ENCODE peak calls at places on chromosomes 11 and 22, in eight cellular contexts. B is neural progenitor cell, K is K562, J is astrocyte of the cerebellum, H is progenitor cell of endocrine pancreas, P is foreskin fibroblast, Q is colonic mucosa, S is testis. L is an unnamed sample.

GRCh38 chr11:128405693-128406364 is 181.5 kb downstream of the ETS1 start:
- DNase-seq in H (no peak), P (no peak), S (no peak), K (no peak), Q (no peak), B (no peak), J (peak), L (no peak)

GRCh38 chr11:32137263-32137662 is 46.4 kb downstream of the RCN1 start:
- DNase-seq in K (no peak), J (peak), B (no peak), S (no peak), H (no peak), Q (no peak), P (peak), L (no peak)

GRCh38 chr22:37664249-37665101 is 6.0 kb downstream of the PDXP start:
- DNase-seq in K (no peak), Q (no peak), B (no peak), J (no peak), H (no peak), S (peak), P (no peak), L (no peak)

GRCh38 chr22:37922177-37922576 is 16.1 kb downstream of the MICALL1 start:
- DNase-seq in H (no peak), P (no peak), K (no peak), Q (no peak), B (no peak), J (no peak), S (no peak), L (no peak)

GRCh38 chr22:24875862-24876506 is 70.0 kb downstream of the SGSM1 start:
- DNase-seq in S (peak), H (peak), P (no peak), K (peak), B (peak), J (no peak), Q (no peak), L (no peak)

GRCh38 chr11:4680341-4680740 is 17.3 kb downstream of the OR51E2 start:
- DNase-seq in P (no peak), H (no peak), J (no peak), B (no peak), S (no peak), K (no peak), Q (no peak), L (no peak)

GRCh38 chr11:78138281-78138680 is 1.1 kb downstream of the ALG8 start:
- DNase-seq in B (no peak), J (no peak), S (no peak), Q (no peak), H (no peak), P (no peak), K (no peak), L (no peak)

GRCh38 chr22:22390989-22391388 is 117.6 kb downstream of the ZNF280B start:
- DNase-seq in H (no peak), S (no peak), Q (no peak), J (no peak), B (no peak), P (no peak), K (no peak), L (no peak)

GRCh38 chr11:20162824-20163777 is 2.8 kb upstream of the DBX1 start:
- DNase-seq in K (peak), P (peak), H (peak), S (no peak), J (no peak), Q (no peak), B (peak), L (no peak)

GRCh38 chr22:46088541-46089311 is 61.6 kb upstream of the PPARA start:
- DNase-seq in S (no peak), H (no peak), P (peak), K (no peak), J (no peak), B (no peak), Q (no peak), L (no peak)

GRCh38 chr11:69645801-69646492 is 5.0 kb downstream of the CCND1 start:
- DNase-seq in K (no peak), J (no peak), S (no peak), H (no peak), Q (no peak), P (no peak), B (peak), L (no peak)

GRCh38 chr22:29071261-29072045 is 1.4 kb upstream of the KREMEN1 start:
- DNase-seq in J (no peak), B (peak), P (no peak), S (peak), H (peak), K (peak), Q (peak), L (peak)

GRCh38 chr22:28867191-28867590 is 16.2 kb upstream of the ZNRF3 start:
- DNase-seq in J (no peak), S (no peak), K (no peak), Q (no peak), P (no peak), B (no peak), H (no peak), L (no peak)

GRCh38 chr22:44181033-44181911 is 547 bp downstream of the PARVG start:
- DNase-seq in S (no peak), B (no peak), K (no peak), P (no peak), J (no peak), Q (peak), H (no peak), L (peak)

GRCh38 chr11:21976210-21976609 is 216.7 kb upstream of the ANO5 start:
- DNase-seq in H (no peak), S (no peak), K (no peak), P (no peak), J (no peak), Q (no peak), B (no peak), L (no peak)

GRCh38 chr11:84468255-84468654 is 1158.9 kb downstream of the DLG2 start:
- DNase-seq in B (peak), K (no peak), S (no peak), Q (no peak), J (no peak), P (no peak), H (no peak), L (no peak)

GRCh38 chr22:50705219-50705691 is 32.6 kb downstream of the SHANK3 start:
- DNase-seq in P (no peak), J (peak), B (peak), S (peak), H (peak), K (peak), Q (no peak), L (no peak)

GRCh38 chr22:44330188-44330726 is 17.5 kb upstream of the SHISAL1 start:
- DNase-seq in H (no peak), P (no peak), S (no peak), K (no peak), Q (no peak), J (no peak), B (no peak), L (no peak)

GRCh38 chr11:13963949-13964770 is 1.6 kb downstream of the SPON1 start:
- DNase-seq in B (peak), K (no peak), P (no peak), J (no peak), S (no peak), H (peak), Q (peak), L (no peak)

GRCh38 chr11:129375731-129376657 is at the start of gene BARX2:
- DNase-seq in Q (peak), S (peak), J (peak), K (peak), H (peak), P (peak), B (peak), L (no peak)

GRCh38 chr11:117394221-117394925 is 66.7 kb downstream of the CEP164 start:
- DNase-seq in S (no peak), P (no peak), J (no peak), Q (no peak), H (no peak), B (no peak), K (no peak), L (no peak)

GRCh38 chr11:123011510-123011909 is 29.9 kb upstream of the BSX start:
- DNase-seq in H (no peak), Q (no peak), B (no peak), K (no peak), J (no peak), P (no peak), S (no peak), L (no peak)

GRCh38 chr11:45722144-45722543 is 56.7 kb upstream of the CHST1 start:
- DNase-seq in H (no peak), Q (no peak), J (no peak), B (no peak), P (no peak), S (peak), K (peak), L (no peak)

GRCh38 chr11:134036484-134037092 is 32.3 kb upstream of the JAM3 start:
- DNase-seq in J (no peak), Q (no peak), H (no peak), B (peak), P (no peak), K (no peak), S (peak), L (no peak)

GRCh38 chr11:130937051-130937450 is 20.8 kb upstream of the SNX19 start:
- DNase-seq in S (no peak), J (no peak), H (no peak), P (no peak), B (no peak), K (no peak), Q (no peak), L (no peak)

GRCh38 chr11:5968394-5968793 is at the start of gene OR56A5:
- DNase-seq in B (no peak), Q (no peak), H (no peak), K (no peak), S (no peak), P (no peak), J (no peak), L (no peak)

GRCh38 chr11:66126064-66126463 is 56.0 kb downstream of the PACS1 start:
- DNase-seq in J (no peak), S (no peak), B (no peak), Q (no peak), K (no peak), H (no peak), P (no peak), L (no peak)

GRCh38 chr11:44324787-44325525 is 15.0 kb upstream of the ALX4 start:
- DNase-seq in H (no peak), K (no peak), S (no peak), Q (no peak), B (no peak), J (no peak), P (no peak), L (no peak)

GRCh38 chr11:8250981-8251620 is 12.6 kb downstream of the LMO1 start:
- DNase-seq in H (no peak), B (no peak), P (no peak), K (no peak), J (no peak), S (no peak), Q (no peak), L (no peak)

GRCh38 chr22:23884133-23884532 is 10.1 kb upstream of the MIF start:
- DNase-seq in H (no peak), Q (no peak), J (no peak), K (no peak), P (no peak), B (no peak), S (no peak), L (no peak)

GRCh38 chr22:39068033-39068785 is 8.9 kb upstream of the APOBEC3G start:
- DNase-seq in Q (no peak), K (no peak), B (no peak), H (no peak), P (no peak), J (no peak), S (no peak), L (no peak)

DNA sequence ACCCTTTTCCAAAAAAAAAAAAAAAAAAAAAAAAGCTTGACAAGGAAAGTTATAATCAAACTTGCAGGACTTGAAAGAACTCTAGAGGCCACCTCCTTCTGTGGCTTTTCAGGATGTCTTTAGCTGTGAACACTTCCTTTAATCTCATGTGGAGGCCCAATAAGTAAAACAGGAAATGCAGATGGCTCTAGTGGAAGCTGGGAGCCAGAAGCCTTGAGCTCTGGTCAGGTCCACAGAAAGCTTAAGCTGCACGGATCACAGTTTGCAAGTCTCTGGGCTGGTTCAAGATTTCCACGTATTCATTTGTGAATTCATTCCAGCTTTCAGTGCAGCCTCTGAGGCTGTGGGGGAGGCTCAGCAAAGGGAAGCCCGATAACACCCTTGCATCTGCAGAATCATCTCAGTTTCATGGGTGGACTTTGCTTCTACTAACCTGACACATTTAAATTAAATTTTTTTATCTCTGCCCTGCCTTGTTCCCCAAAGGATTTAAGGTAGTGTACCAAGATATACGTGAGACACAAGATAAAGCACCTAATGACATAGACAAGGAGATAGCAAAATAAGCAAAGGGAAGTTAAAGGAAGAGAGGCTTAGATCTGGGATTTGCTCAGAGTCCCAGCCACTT is 65.6 kb downstream of the ISX start:
- DNase-seq in P (no peak), Q (peak), S (peak), H (no peak), J (no peak), K (peak), B (no peak), L (no peak)
- TF ChIP-seq CTCF in P (no peak), Q (no peak), S (no peak), H (no peak), J (no peak), K (no peak), B (no peak), L (no peak)

GRCh38 chr11:114604886-114605285 is 9.3 kb upstream of the NXPE4 start:
- DNase-seq in B (no peak), J (no peak), P (no peak), H (no peak), Q (no peak), K (no peak), S (no peak), L (no peak)

GRCh38 chr11:114607753-114608459 is 12.3 kb upstream of the NXPE4 start:
- DNase-seq in H (no peak), J (no peak), K (no peak), Q (peak), B (no peak), S (no peak), P (no peak), L (no peak)

GRCh38 chr11:114605370-114605769 is 9.8 kb upstream of the NXPE4 start:
- DNase-seq in S (no peak), H (no peak), K (no peak), Q (peak), J (no peak), P (no peak), B (no peak), L (no peak)

GRCh38 chr11:114604179-114604813 is 8.7 kb upstream of the NXPE4 start:
- DNase-seq in Q (peak), B (no peak), H (no peak), S (no peak), K (no peak), J (no peak), P (no peak), L (no peak)

DNA sequence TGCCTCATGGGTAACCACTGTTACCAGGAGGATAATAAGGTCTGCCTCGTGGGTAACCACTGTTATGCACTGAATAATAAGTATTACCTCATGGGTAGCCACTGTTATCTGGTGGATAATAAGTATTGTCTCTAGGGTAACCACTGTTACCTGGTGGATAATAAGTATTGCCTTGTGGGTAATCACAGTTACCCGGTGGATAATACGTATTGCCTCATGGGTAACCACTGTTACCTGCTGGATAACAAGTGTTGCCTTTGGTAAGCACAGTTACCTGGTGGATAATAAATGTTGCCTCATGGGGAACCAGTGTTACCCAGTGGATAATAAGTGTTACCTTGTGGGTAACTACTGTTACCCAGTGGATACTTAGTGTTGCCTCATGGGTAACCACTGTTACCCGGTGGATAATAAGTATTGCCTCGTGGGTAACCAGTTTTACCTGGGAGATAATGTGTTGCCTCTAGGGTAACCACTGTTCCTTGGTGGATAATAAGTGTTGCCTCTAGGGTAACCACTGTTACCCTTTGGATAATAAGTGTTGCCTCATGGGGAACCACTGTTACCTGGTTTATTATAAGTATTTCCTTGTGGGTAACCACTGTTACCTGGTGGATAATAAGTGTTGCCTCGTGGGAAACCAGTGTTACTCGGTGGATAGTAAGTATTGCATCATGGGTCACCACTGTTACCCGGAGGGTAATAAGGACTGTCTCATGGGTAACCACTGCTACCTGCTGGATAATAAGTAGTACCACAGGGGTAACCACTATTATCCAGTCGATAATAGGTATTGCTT is 10.6 kb upstream of the NXPE4 start:
- DNase-seq in J (no peak), S (no peak), H (no peak), B (no peak), Q (no peak), K (no peak), P (no peak), L (no peak)
- TF ChIP-seq CTCF in J (no peak), S (no peak), H (no peak), B (no peak), Q (no peak), K (no peak), P (no peak), L (no peak)

GRCh38 chr11:106276859-106277436 is 199.5 kb downstream of the AASDHPPT start:
- DNase-seq in H (no peak), Q (no peak), J (no peak), B (peak), P (peak), S (no peak), K (no peak), L (no peak)
- TF ChIP-seq CTCF in H (peak), Q (no peak), J (peak), B (peak), P (peak), S (no peak), K (no peak), L (no peak)

GRCh38 chr11:779120-779954 is 2.0 kb upstream of the GATD1 start:
- DNase-seq in H (no peak), K (no peak), S (no peak), Q (no peak), B (no peak), P (no peak), J (no peak), L (no peak)
- TF ChIP-seq CTCF in H (no peak), K (no peak), S (no peak), Q (no peak), B (no peak), P (no peak), J (no peak), L (no peak)

GRCh38 chr11:2167141-2168045 is 4.2 kb downstream of the TH start:
- DNase-seq in H (no peak), J (no peak), K (no peak), B (no peak), Q (no peak), S (no peak), P (no peak), L (no peak)

GRCh38 chr11:2168286-2169000 is 3.2 kb downstream of the TH start:
- DNase-seq in K (no peak), Q (no peak), J (no peak), P (no peak), S (peak), B (no peak), H (no peak), L (no peak)

GRCh38 chr11:2165571-2165970 is 4.6 kb upstream of the INS start:
- DNase-seq in H (no peak), S (no peak), B (no peak), J (no peak), K (no peak), P (no peak), Q (no peak), L (no peak)

GRCh38 chr11:2164861-2165555 is 4.0 kb upstream of the INS start:
- DNase-seq in S (no peak), K (no peak), J (no peak), Q (no peak), P (no peak), H (no peak), B (no peak), L (no peak)

DNA sequence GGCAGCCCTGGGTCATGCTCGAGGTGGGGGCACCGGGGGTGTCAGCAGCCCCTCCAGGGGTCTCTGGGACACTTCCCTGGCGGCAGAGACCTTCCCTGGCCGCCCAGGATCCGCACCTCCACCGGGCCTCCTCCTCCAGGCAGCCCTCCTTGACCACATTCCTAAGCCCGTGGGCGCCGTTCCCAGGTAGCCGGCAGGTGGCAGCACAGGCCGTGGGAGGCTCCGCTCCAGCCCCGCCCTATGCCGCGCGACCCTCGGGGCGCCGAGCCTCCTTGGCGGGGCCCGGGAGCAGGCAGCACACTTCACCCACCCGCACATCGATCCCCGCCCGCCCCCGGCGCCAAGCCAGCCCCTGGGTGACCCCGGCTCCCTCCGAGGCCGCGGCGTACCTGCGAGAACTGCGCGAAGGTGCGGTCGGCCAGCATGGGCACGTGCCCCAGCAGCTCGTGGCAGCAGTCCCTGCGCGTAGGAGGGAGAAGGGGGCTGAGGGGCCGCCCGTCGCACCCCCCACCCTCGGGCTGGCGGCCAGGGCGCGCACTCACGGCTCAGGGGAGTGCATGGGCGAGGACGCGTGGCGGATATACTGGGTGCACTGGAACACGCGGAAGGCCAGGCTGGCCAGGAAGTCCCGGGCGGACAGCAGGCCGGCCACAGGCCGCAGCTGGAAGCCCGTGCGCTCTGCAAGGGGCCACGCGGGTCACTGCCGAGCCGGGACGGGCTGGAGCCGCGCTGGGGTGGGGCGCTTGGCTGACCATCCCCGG is 5.3 kb upstream of the INS start:
- DNase-seq in J (no peak), B (peak), K (peak), P (no peak), Q (peak), S (peak), H (peak), L (peak)
- TF ChIP-seq CTCF in J (peak), B (peak), K (peak), P (peak), Q (peak), S (peak), H (peak), L (peak)

DNA sequence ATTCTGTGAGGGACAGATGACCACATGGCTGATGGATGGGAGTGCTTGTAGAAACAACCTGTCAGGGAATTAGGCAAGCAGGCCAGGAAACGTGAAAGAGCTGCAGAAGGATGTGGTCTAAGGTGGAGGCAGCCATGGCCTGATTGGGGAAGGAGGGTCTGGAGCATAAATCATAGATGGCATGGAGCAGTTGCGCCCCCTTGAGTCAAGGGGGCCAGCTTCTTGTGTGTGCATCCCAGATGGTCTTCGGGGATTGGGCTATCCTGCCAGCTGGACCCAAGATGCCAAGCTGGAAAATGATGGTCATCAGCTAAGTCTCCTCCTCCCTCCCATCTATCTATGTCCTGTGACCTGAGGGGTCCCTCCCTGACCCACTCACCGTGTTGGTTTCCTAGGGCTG is 119.4 kb upstream of the CLPB start:
- DNase-seq in J (no peak), P (no peak), H (no peak), S (no peak), K (peak), B (peak), Q (no peak), L (no peak)
- TF ChIP-seq CTCF in J (no peak), P (no peak), H (no peak), S (no peak), K (peak), B (peak), Q (no peak), L (peak)

GRCh38 chr11:10906521-10906920 is 48.7 kb upstream of the ZBED5 start:
- DNase-seq in H (no peak), B (no peak), P (peak), J (no peak), Q (no peak), K (no peak), S (no peak), L (no peak)
- TF ChIP-seq CTCF in H (no peak), B (no peak), P (no peak), J (peak), Q (no peak), K (peak), S (no peak), L (no peak)

L was measured in natural killer cell.